ENCODE peak calls at places on chromosomes 7 and 10, in six cellular contexts. One of them, this sample, is unnamed. For H3K4me1, the result is how much of the 10 kb centered on the place peaks cover.

GRCh38 chr10:50857579-50857978 is 27.8 kb downstream of the A1CF start:
- DNase-seq in stomach: no peak
- DNase-seq in vagina: no peak
- DNase-seq in K562: no peak
- DNase-seq in transverse colon: no peak
- DNase-seq in endothelial cell of umbilical vein: no peak
- DNase-seq in this sample: no peak

GRCh38 chr10:27319752-27320561 is 79.4 kb upstream of the ACBD5 start:
- DNase-seq in stomach: peak
- DNase-seq in transverse colon: peak
- DNase-seq in K562: peak
- DNase-seq in endothelial cell of umbilical vein: peak
- DNase-seq in vagina: peak
- DNase-seq in this sample: peak

GRCh38 chr10:24288581-24288980 is 79.6 kb downstream of the KIAA1217 start:
- DNase-seq in endothelial cell of umbilical vein: no peak
- DNase-seq in vagina: no peak
- DNase-seq in stomach: no peak
- DNase-seq in K562: no peak
- DNase-seq in transverse colon: no peak
- DNase-seq in this sample: peak

GRCh38 chr7:77326131-77326530 is 90.0 kb downstream of the GSAP start:
- DNase-seq in stomach: no peak
- DNase-seq in transverse colon: no peak
- DNase-seq in vagina: no peak
- DNase-seq in endothelial cell of umbilical vein: peak
- DNase-seq in K562: no peak
- DNase-seq in this sample: no peak

GRCh38 chr10:20017961-20018360 is 201.7 kb downstream of the PLXDC2 start:
- DNase-seq in endothelial cell of umbilical vein: no peak
- DNase-seq in vagina: no peak
- DNase-seq in K562: no peak
- DNase-seq in stomach: no peak
- DNase-seq in transverse colon: no peak
- DNase-seq in this sample: no peak

GRCh38 chr7:152666078-152666477 is 9.9 kb downstream of the XRCC2 start:
- DNase-seq in K562: no peak
- DNase-seq in stomach: no peak
- DNase-seq in endothelial cell of umbilical vein: no peak
- DNase-seq in vagina: no peak
- DNase-seq in transverse colon: no peak
- DNase-seq in this sample: no peak

GRCh38 chr10:132149917-132150316 is 36.8 kb upstream of the DPYSL4 start:
- DNase-seq in K562: no peak
- DNase-seq in stomach: no peak
- DNase-seq in transverse colon: no peak
- DNase-seq in endothelial cell of umbilical vein: no peak
- DNase-seq in vagina: no peak
- DNase-seq in this sample: no peak

GRCh38 chr10:129388435-129388834 is 78.6 kb upstream of the MGMT start:
- DNase-seq in endothelial cell of umbilical vein: no peak
- DNase-seq in K562: no peak
- DNase-seq in stomach: no peak
- DNase-seq in transverse colon: no peak
- DNase-seq in vagina: peak
- DNase-seq in this sample: no peak

GRCh38 chr7:98456851-98457250 is 56.0 kb upstream of the BAIAP2L1 start:
- DNase-seq in transverse colon: no peak
- DNase-seq in endothelial cell of umbilical vein: no peak
- DNase-seq in K562: no peak
- DNase-seq in vagina: no peak
- DNase-seq in stomach: no peak
- DNase-seq in this sample: no peak

GRCh38 chr10:71218046-71218832 is 5.9 kb downstream of the UNC5B start:
- DNase-seq in vagina: no peak
- DNase-seq in stomach: peak
- DNase-seq in endothelial cell of umbilical vein: peak
- DNase-seq in transverse colon: no peak
- DNase-seq in K562: peak
- DNase-seq in this sample: no peak

GRCh38 chr7:115600196-115600595 is 430.4 kb downstream of the TFEC start:
- DNase-seq in endothelial cell of umbilical vein: no peak
- DNase-seq in K562: no peak
- DNase-seq in stomach: no peak
- DNase-seq in vagina: no peak
- DNase-seq in transverse colon: no peak
- DNase-seq in this sample: no peak

GRCh38 chr7:108311446-108312168 is 144.6 kb downstream of the NRCAM start:
- DNase-seq in transverse colon: no peak
- DNase-seq in endothelial cell of umbilical vein: peak
- DNase-seq in K562: no peak
- DNase-seq in vagina: no peak
- DNase-seq in stomach: no peak
- DNase-seq in this sample: no peak

GRCh38 chr7:42876182-42877068 is 35.4 kb downstream of the C7orf25 start:
- DNase-seq in transverse colon: peak
- DNase-seq in K562: peak
- DNase-seq in vagina: no peak
- DNase-seq in endothelial cell of umbilical vein: peak
- DNase-seq in stomach: peak
- DNase-seq in this sample: peak

GRCh38 chr10:24444337-24444736 is 235.4 kb downstream of the KIAA1217 start:
- DNase-seq in stomach: no peak
- DNase-seq in transverse colon: no peak
- DNase-seq in K562: no peak
- DNase-seq in vagina: no peak
- DNase-seq in endothelial cell of umbilical vein: no peak
- DNase-seq in this sample: no peak

GRCh38 chr10:23053036-23053435 is 42.3 kb upstream of the MSRB2 start:
- DNase-seq in vagina: no peak
- DNase-seq in K562: no peak
- DNase-seq in stomach: no peak
- DNase-seq in transverse colon: no peak
- DNase-seq in endothelial cell of umbilical vein: no peak
- DNase-seq in this sample: no peak

GRCh38 chr7:86972072-86972471 is 87.4 kb downstream of the ELAPOR2 start:
- DNase-seq in stomach: no peak
- DNase-seq in vagina: no peak
- DNase-seq in endothelial cell of umbilical vein: no peak
- DNase-seq in transverse colon: no peak
- DNase-seq in K562: no peak
- DNase-seq in this sample: no peak

GRCh38 chr10:97278491-97278989 is 13.9 kb downstream of the ARHGAP19 start:
- DNase-seq in endothelial cell of umbilical vein: peak
- DNase-seq in K562: peak
- DNase-seq in transverse colon: no peak
- DNase-seq in stomach: no peak
- DNase-seq in vagina: no peak
- DNase-seq in this sample: no peak

GRCh38 chr10:12186324-12186723 is 9.4 kb downstream of the NUDT5 start:
- DNase-seq in endothelial cell of umbilical vein: peak
- DNase-seq in K562: no peak
- DNase-seq in vagina: no peak
- DNase-seq in transverse colon: no peak
- DNase-seq in stomach: no peak
- DNase-seq in this sample: no peak

GRCh38 chr7:29871787-29872398 is 65.6 kb downstream of the WIPF3 start:
- DNase-seq in transverse colon: no peak
- DNase-seq in stomach: no peak
- DNase-seq in endothelial cell of umbilical vein: peak
- DNase-seq in vagina: no peak
- DNase-seq in K562: no peak
- DNase-seq in this sample: no peak

GRCh38 chr7:76077435-76077834 is 29.5 kb downstream of the MDH2 start:
- DNase-seq in vagina: no peak
- DNase-seq in stomach: no peak
- DNase-seq in endothelial cell of umbilical vein: no peak
- DNase-seq in transverse colon: no peak
- DNase-seq in K562: no peak
- DNase-seq in this sample: no peak
- H3K4me3 ChIP-seq in vagina: no peak
- H3K4me3 ChIP-seq in stomach: no peak
- H3K4me3 ChIP-seq in endothelial cell of umbilical vein: no peak
- H3K4me3 ChIP-seq in transverse colon: no peak
- H3K4me3 ChIP-seq in K562: no peak
- H3K4me3 ChIP-seq in this sample: no peak

GRCh38 chr10:34781709-34782108 is 33.4 kb downstream of the PARD3 start:
- DNase-seq in endothelial cell of umbilical vein: no peak
- DNase-seq in vagina: no peak
- DNase-seq in K562: no peak
- DNase-seq in stomach: no peak
- DNase-seq in transverse colon: no peak
- DNase-seq in this sample: no peak

GRCh38 chr10:34791228-34791627 is 23.9 kb downstream of the PARD3 start:
- DNase-seq in vagina: no peak
- DNase-seq in transverse colon: no peak
- DNase-seq in stomach: no peak
- DNase-seq in endothelial cell of umbilical vein: no peak
- DNase-seq in K562: no peak
- DNase-seq in this sample: no peak

GRCh38 chr10:34791947-34792346 is 23.1 kb downstream of the PARD3 start:
- DNase-seq in transverse colon: no peak
- DNase-seq in stomach: no peak
- DNase-seq in vagina: no peak
- DNase-seq in K562: peak
- DNase-seq in endothelial cell of umbilical vein: no peak
- DNase-seq in this sample: no peak

GRCh38 chr10:34789993-34790506 is 25.0 kb downstream of the PARD3 start:
- DNase-seq in endothelial cell of umbilical vein: no peak
- DNase-seq in K562: no peak
- DNase-seq in transverse colon: no peak
- DNase-seq in vagina: no peak
- DNase-seq in stomach: no peak
- DNase-seq in this sample: no peak

GRCh38 chr10:34786464-34786863 is 28.6 kb downstream of the PARD3 start:
- DNase-seq in K562: no peak
- DNase-seq in vagina: no peak
- DNase-seq in stomach: no peak
- DNase-seq in endothelial cell of umbilical vein: no peak
- DNase-seq in transverse colon: no peak
- DNase-seq in this sample: no peak
- H3K4me1 ChIP-seq in K562: under half
- H3K4me1 ChIP-seq in vagina: half or more
- H3K4me1 ChIP-seq in stomach: under half
- H3K4me1 ChIP-seq in endothelial cell of umbilical vein: under half
- H3K4me1 ChIP-seq in transverse colon: under half
- H3K4me1 ChIP-seq in this sample: under half

GRCh38 chr7:128011079-128011670 is 20.1 kb downstream of the LRRC4 start:
- DNase-seq in stomach: no peak
- DNase-seq in endothelial cell of umbilical vein: peak
- DNase-seq in vagina: no peak
- DNase-seq in transverse colon: no peak
- DNase-seq in K562: no peak
- DNase-seq in this sample: no peak
- TF ChIP-seq POLR2AphosphoS5 in stomach: no peak
- TF ChIP-seq POLR2AphosphoS5 in endothelial cell of umbilical vein: no peak
- TF ChIP-seq POLR2AphosphoS5 in vagina: no peak
- TF ChIP-seq POLR2AphosphoS5 in transverse colon: no peak
- TF ChIP-seq POLR2AphosphoS5 in K562: no peak
- TF ChIP-seq POLR2AphosphoS5 in this sample: no peak

DNA sequence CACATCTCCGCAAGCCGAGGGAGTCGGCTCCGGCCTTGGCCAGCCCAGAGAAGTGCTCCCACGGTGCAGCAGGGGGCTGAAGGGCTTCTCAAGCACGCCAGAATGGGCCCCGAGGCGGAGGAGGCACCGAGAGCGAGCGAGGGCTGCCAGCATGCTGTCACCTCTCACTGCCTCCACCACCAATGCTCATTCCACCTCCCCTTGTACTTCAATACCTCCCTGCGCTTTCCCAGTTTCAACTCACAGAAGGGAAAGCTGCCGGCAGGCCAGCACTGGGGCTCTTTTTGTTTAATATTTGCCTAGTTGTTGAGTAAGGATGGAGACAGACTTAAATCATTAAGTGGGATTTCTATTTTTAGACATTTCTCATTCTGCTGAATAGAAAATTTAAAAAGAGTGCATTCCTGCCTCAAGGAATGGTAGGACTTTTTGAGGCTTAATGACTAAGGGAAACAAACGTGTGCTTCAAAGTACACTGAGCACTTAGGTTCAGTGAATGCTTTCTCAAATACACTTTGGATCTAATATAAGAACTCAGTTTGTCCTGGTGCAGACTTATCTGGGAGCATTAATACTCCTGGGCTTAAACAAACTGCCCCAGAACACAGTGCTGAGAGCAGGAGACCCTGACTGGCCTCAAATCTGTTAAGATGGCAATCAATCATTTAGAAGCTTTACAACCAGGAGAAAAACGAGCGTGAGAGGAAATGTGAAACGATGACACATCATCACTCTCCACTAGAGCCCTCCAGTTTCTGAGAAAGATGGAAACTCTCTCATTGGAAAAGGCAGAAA is 131.2 kb downstream of the RALA start:
- DNase-seq in endothelial cell of umbilical vein: peak
- DNase-seq in K562: no peak
- DNase-seq in stomach: no peak
- DNase-seq in transverse colon: no peak
- DNase-seq in vagina: no peak
- DNase-seq in this sample: no peak
- H3K4me3 ChIP-seq in endothelial cell of umbilical vein: no peak
- H3K4me3 ChIP-seq in K562: no peak
- H3K4me3 ChIP-seq in stomach: no peak
- H3K4me3 ChIP-seq in transverse colon: no peak
- H3K4me3 ChIP-seq in vagina: no peak
- H3K4me3 ChIP-seq in this sample: no peak

DNA sequence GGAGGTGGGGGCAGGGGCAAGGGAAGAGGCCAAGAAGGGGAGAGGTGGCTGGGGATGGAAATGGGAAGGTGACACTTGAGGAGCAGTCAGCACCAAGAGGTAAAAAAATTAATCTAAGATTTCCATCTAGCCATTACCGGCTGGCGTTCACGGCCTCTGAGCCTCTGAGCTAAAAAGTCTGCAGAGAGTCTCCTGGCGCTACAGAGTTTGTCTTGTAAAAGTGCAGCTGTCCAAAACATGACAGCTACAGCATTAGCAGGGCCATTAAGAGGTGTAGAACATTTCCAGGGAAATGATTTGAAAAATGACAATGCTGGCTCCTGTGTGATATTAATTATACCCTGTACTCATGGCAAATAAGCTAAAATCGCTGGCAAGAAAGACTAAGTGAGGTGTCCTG is 167.6 kb downstream of the LRMDA start:
- DNase-seq in vagina: no peak
- DNase-seq in stomach: no peak
- DNase-seq in transverse colon: no peak
- DNase-seq in K562: no peak
- DNase-seq in endothelial cell of umbilical vein: no peak
- DNase-seq in this sample: no peak
- H3K4me1 ChIP-seq in vagina: under half
- H3K4me1 ChIP-seq in stomach: under half
- H3K4me1 ChIP-seq in transverse colon: under half
- H3K4me1 ChIP-seq in K562: under half
- H3K4me1 ChIP-seq in endothelial cell of umbilical vein: under half
- H3K4me1 ChIP-seq in this sample: under half

GRCh38 chr10:14040787-14041631 is 289.7 kb downstream of the FRMD4A start:
- DNase-seq in transverse colon: no peak
- DNase-seq in stomach: no peak
- DNase-seq in vagina: no peak
- DNase-seq in endothelial cell of umbilical vein: no peak
- DNase-seq in K562: no peak
- DNase-seq in this sample: no peak
- TF ChIP-seq POLR2AphosphoS5 in transverse colon: no peak
- TF ChIP-seq POLR2AphosphoS5 in stomach: no peak
- TF ChIP-seq POLR2AphosphoS5 in vagina: no peak
- TF ChIP-seq POLR2AphosphoS5 in endothelial cell of umbilical vein: no peak
- TF ChIP-seq POLR2AphosphoS5 in K562: no peak
- TF ChIP-seq POLR2AphosphoS5 in this sample: no peak

GRCh38 chr7:49479936-49480544 is 293.4 kb upstream of the VWC2 start:
- DNase-seq in K562: no peak
- DNase-seq in transverse colon: no peak
- DNase-seq in endothelial cell of umbilical vein: no peak
- DNase-seq in vagina: no peak
- DNase-seq in stomach: no peak
- DNase-seq in this sample: no peak
- H3K4me3 ChIP-seq in K562: no peak
- H3K4me3 ChIP-seq in transverse colon: no peak
- H3K4me3 ChIP-seq in endothelial cell of umbilical vein: no peak
- H3K4me3 ChIP-seq in vagina: no peak
- H3K4me3 ChIP-seq in stomach: no peak
- H3K4me3 ChIP-seq in this sample: no peak